ENCODE peak calls at places on chromosome 13, in ten cellular contexts. O is CD8-positive, alpha-beta T cell; X is heart left ventricle; C is A673; F is neural crest cell; U is Peyer's patch; K is AG10803; Q is CD4-positive, alpha-beta T cell; A is IMR-90; D is endothelial cell. N is an unnamed sample.

GRCh38 chr13:48595330-48596127 is 58.2 kb upstream of the CYSLTR2 start:
- DNase-seq in O (peak; percentile 60), X (peak; percentile 66), C (peak; percentile 53), F (no peak), U (no peak), K (peak; percentile 47), Q (peak; percentile 45), A (peak; percentile 70), D (peak; percentile 37), N (no peak)

GRCh38 chr13:56861472-56861871 is 279.2 kb upstream of the PRR20A start:
- DNase-seq in O (no peak), X (no peak), C (peak; percentile 0), F (no peak), U (no peak), K (no peak), Q (no peak), A (no peak), D (no peak), N (no peak)

GRCh38 chr13:24683833-24684599 is 3.8 kb downstream of the ATP12A start:
- DNase-seq in O (peak; percentile 59), X (peak; percentile 50), C (peak; percentile 79), F (peak; percentile 68), U (peak; percentile 77), K (peak; percentile 23), Q (peak; percentile 62), A (peak; percentile 23), D (peak; percentile 82), N (no peak)

GRCh38 chr13:31020996-31021395 is 88.5 kb downstream of the TEX26 start:
- DNase-seq in O (no peak), X (no peak), C (no peak), F (no peak), U (no peak), K (peak; percentile 8), Q (no peak), A (no peak), D (no peak), N (no peak)

GRCh38 chr13:114319441-114319871 is 5.2 kb downstream of the CHAMP1 start:
- DNase-seq in O (no peak), X (no peak), C (no peak), F (no peak), U (no peak), K (peak; percentile 95), Q (no peak), A (peak; percentile 93), D (no peak), N (no peak)

GRCh38 chr13:73937420-73937819 is 196.8 kb downstream of the KLF12 start:
- DNase-seq in O (no peak), X (no peak), C (peak; percentile 17), F (no peak), U (no peak), K (no peak), Q (no peak), A (no peak), D (no peak), N (no peak)

GRCh38 chr13:33351324-33351723 is 65.8 kb upstream of the STARD13 start:
- DNase-seq in O (no peak), X (no peak), C (peak; percentile 37), F (no peak), U (no peak), K (peak; percentile 57), Q (no peak), A (peak; percentile 64), D (no peak), N (no peak)

GRCh38 chr13:34411177-34411576 is 530.9 kb upstream of the NBEA start:
- DNase-seq in O (no peak), X (no peak), C (no peak), F (no peak), U (no peak), K (no peak), Q (no peak), A (no peak), D (no peak), N (no peak)

GRCh38 chr13:31773538-31773937 is 34.2 kb downstream of the RXFP2 start:
- DNase-seq in O (no peak), X (no peak), C (no peak), F (no peak), U (no peak), K (peak; percentile 84), Q (no peak), A (peak; percentile 91), D (no peak), N (no peak)

GRCh38 chr13:30340367-30341184 is 33.2 kb upstream of the KATNAL1 start:
- DNase-seq in O (no peak), X (peak; percentile 66), C (peak; percentile 44), F (no peak), U (no peak), K (peak; percentile 99), Q (no peak), A (peak; percentile 89), D (no peak), N (no peak)

GRCh38 chr13:22915442-22916082 is 265.2 kb upstream of the SGCG start:
- DNase-seq in O (no peak), X (peak; percentile 38), C (peak; percentile 40), F (peak; percentile 58), U (no peak), K (peak; percentile 24), Q (no peak), A (peak; percentile 17), D (peak; percentile 74), N (peak; percentile 84)

GRCh38 chr13:113591750-113592149 is 7.2 kb downstream of the TFDP1 start:
- DNase-seq in O (no peak), X (no peak), C (no peak), F (no peak), U (no peak), K (no peak), Q (no peak), A (no peak), D (no peak), N (no peak)

GRCh38 chr13:79710376-79710775 is 229.4 kb downstream of the NDFIP2 start:
- DNase-seq in O (no peak), X (no peak), C (peak; percentile 85), F (no peak), U (no peak), K (peak; percentile 86), Q (no peak), A (no peak), D (no peak), N (no peak)

GRCh38 chr13:110457361-110457760 is 104.2 kb downstream of the RAB20 start:
- DNase-seq in O (no peak), X (no peak), C (no peak), F (no peak), U (no peak), K (no peak), Q (no peak), A (no peak), D (no peak), N (no peak)

GRCh38 chr13:40442191-40442590 is 224.2 kb downstream of the FOXO1 start:
- DNase-seq in O (no peak), X (no peak), C (no peak), F (no peak), U (no peak), K (no peak), Q (no peak), A (no peak), D (no peak), N (no peak)

GRCh38 chr13:111506131-111506530 is 185.7 kb downstream of the TEX29 start:
- DNase-seq in O (no peak), X (no peak), C (no peak), F (no peak), U (no peak), K (no peak), Q (no peak), A (no peak), D (no peak), N (no peak)
- TF ChIP-seq CTCF in O (no peak), X (no peak), C (no peak), F (no peak), U (no peak), K (no peak), Q (no peak), A (no peak), D (no peak), N (no peak)

GRCh38 chr13:69857188-69857821 is 250.3 kb upstream of the ATXN8OS start:
- DNase-seq in O (no peak), X (no peak), C (peak; percentile 58), F (no peak), U (no peak), K (peak; percentile 9), Q (no peak), A (peak; percentile 1), D (no peak), N (no peak)
- TF ChIP-seq CTCF in O (peak; percentile 28), X (peak; percentile 70), C (peak; percentile 82), F (peak; percentile 89), U (peak; percentile 69), K (peak; percentile 49), Q (peak; percentile 49), A (peak; percentile 39), D (peak; percentile 91), N (peak; percentile 89)

GRCh38 chr13:98143157-98143553 is 261 bp downstream of the FARP1 start:
- DNase-seq in O (no peak), X (no peak), C (peak; percentile 29), F (peak; percentile 50), U (peak; percentile 55), K (no peak), Q (no peak), A (no peak), D (peak; percentile 50), N (no peak)

GRCh38 chr13:98150836-98151489 is 8.1 kb downstream of the FARP1 start:
- DNase-seq in O (no peak), X (no peak), C (no peak), F (no peak), U (no peak), K (no peak), Q (no peak), A (no peak), D (no peak), N (no peak)

GRCh38 chr13:98143601-98144500 is 957 bp downstream of the FARP1 start:
- DNase-seq in O (no peak), X (peak; percentile 32), C (peak; percentile 58), F (peak; percentile 18), U (peak; percentile 50), K (peak; percentile 66), Q (no peak), A (peak; percentile 44), D (peak; percentile 47), N (no peak)

GRCh38 chr13:98144501-98145350 is 1.8 kb downstream of the FARP1 start:
- DNase-seq in O (no peak), X (no peak), C (peak; percentile 82), F (peak; percentile 31), U (no peak), K (peak; percentile 69), Q (no peak), A (peak; percentile 77), D (peak; percentile 23), N (no peak)

GRCh38 chr13:98147521-98147920 is 4.6 kb downstream of the FARP1 start:
- DNase-seq in O (no peak), X (no peak), C (no peak), F (no peak), U (no peak), K (peak; percentile 12), Q (no peak), A (no peak), D (no peak), N (no peak)
- TF ChIP-seq CTCF in O (no peak), X (no peak), C (no peak), F (no peak), U (no peak), K (no peak), Q (no peak), A (no peak), D (no peak), N (peak; percentile 70)

DNA sequence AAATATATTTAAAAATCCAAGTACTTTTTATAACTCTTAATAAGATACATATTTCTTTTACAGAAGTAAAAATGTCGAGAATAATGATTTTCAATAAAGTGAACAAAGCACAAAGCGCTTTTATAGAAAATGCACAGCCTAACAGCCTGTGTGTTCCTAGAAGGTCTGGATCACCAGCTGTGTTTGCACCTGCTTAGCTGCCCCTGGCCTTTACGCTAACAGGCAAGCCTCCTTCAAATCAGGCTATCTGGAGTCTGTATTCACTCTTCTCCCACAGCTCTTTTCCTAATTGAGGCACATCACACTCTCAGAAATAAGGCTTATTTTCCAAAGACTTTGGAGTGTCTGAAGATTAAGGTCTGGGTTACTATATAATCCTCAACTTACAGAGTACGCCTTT is 183.1 kb downstream of the LHFPL6 start:
- DNase-seq in O (no peak), X (no peak), C (no peak), F (no peak), U (no peak), K (no peak), Q (no peak), A (no peak), D (no peak), N (no peak)
- TF ChIP-seq CTCF in O (no peak), X (no peak), C (no peak), F (no peak), U (no peak), K (no peak), Q (no peak), A (no peak), D (no peak), N (no peak)